ENCODE peak calls at places on chromosomes 16 and 17, in eight cellular contexts. S is SW 1271; U is activated CD4-positive, alpha-beta T cell treated with anti-CD3 and anti-CD28 coated beads, Interleukin-2, amount 50 U/mL, for 48 hours; Y is fibroblast of lung; A is CD8-positive, alpha-beta T cell; J is neural crest cell; D is A549; V is DMS153. G is an unnamed sample.

GRCh38 chr16:10791048-10791447 is 27.5 kb downstream of the TVP23A start:
- DNase-seq in J (no peak), U (no peak), S (no peak), V (no peak), A (no peak), D (no peak), Y (no peak), G (no peak)

GRCh38 chr16:27113341-27113841 is 46.7 kb downstream of the C16orf82 start:
- DNase-seq in U (no peak), V (no peak), D (no peak), Y (no peak), A (no peak), J (no peak), S (no peak), G (no peak)

GRCh38 chr17:57678393-57678792 is 66.7 kb downstream of the CCDC182 start:
- DNase-seq in S (no peak), A (no peak), V (no peak), Y (no peak), J (no peak), D (no peak), U (no peak), G (no peak)

GRCh38 chr16:89331371-89332109 is 114.0 kb downstream of the ZNF778 start:
- DNase-seq in J (no peak), U (no peak), A (no peak), D (no peak), V (no peak), S (no peak), Y (no peak), G (no peak)

GRCh38 chr17:31321971-31322370 is 549 bp upstream of the EVI2A start:
- DNase-seq in A (no peak), Y (no peak), D (no peak), J (no peak), V (no peak), S (no peak), U (no peak), G (no peak)

GRCh38 chr16:89641719-89642187 is 15.8 kb downstream of the CHMP1A start:
- DNase-seq in J (no peak), U (no peak), A (no peak), Y (no peak), D (no peak), S (no peak), V (no peak), G (no peak)

GRCh38 chr16:50505714-50506542 is 42.3 kb upstream of the NKD1 start:
- DNase-seq in U (no peak), D (peak; percentile 15), A (no peak), S (no peak), Y (no peak), J (peak; percentile 28), V (peak; percentile 77), G (no peak)

GRCh38 chr16:85025781-85026653 is 1.6 kb upstream of the KIAA0513 start:
- DNase-seq in J (no peak), S (no peak), A (no peak), D (no peak), V (no peak), Y (no peak), U (no peak), G (no peak)

GRCh38 chr17:8249621-8250020 is 532 bp downstream of the PFAS start:
- DNase-seq in Y (no peak), S (no peak), D (no peak), U (no peak), A (no peak), J (no peak), V (no peak), G (no peak)

GRCh38 chr17:35889818-35890773 is 9.9 kb upstream of the CCL5 start:
- DNase-seq in J (no peak), D (peak; percentile 13), S (no peak), U (no peak), V (peak; percentile 7), A (no peak), Y (peak; percentile 47), G (no peak)

GRCh38 chr17:16287563-16288027 is 65.7 kb downstream of the CENPV start:
- DNase-seq in A (no peak), U (no peak), V (no peak), J (no peak), S (peak; percentile 84), D (peak; percentile 60), Y (peak; percentile 79), G (no peak)

GRCh38 chr16:53743149-53743566 is 39.2 kb downstream of the FTO start:
- DNase-seq in J (no peak), U (peak; percentile 36), Y (peak; percentile 37), S (no peak), V (no peak), D (peak; percentile 70), A (no peak), G (no peak)

GRCh38 chr16:78210305-78210704 is 110.9 kb downstream of the WWOX start:
- DNase-seq in A (no peak), S (no peak), U (no peak), Y (peak; percentile 46), D (peak; percentile 23), J (no peak), V (peak; percentile 37), G (peak; percentile 58)

GRCh38 chr16:67169642-67170167 is 633 bp upstream of the NOL3 start:
- DNase-seq in D (peak; percentile 50), A (no peak), Y (no peak), U (peak; percentile 61), J (peak; percentile 86), V (peak; percentile 20), S (peak; percentile 13), G (no peak)

GRCh38 chr16:58200398-58200797 is 2.5 kb upstream of the CSNK2A2 start:
- DNase-seq in U (no peak), Y (no peak), D (no peak), V (no peak), A (no peak), S (no peak), J (no peak), G (no peak)

GRCh38 chr17:44931376-44931775 is 16.1 kb upstream of the GFAP start:
- DNase-seq in V (no peak), U (no peak), A (no peak), Y (no peak), D (no peak), S (no peak), J (no peak), G (no peak)

GRCh38 chr16:76748698-76749097 is 442.3 kb upstream of the MON1B start:
- DNase-seq in D (no peak), S (no peak), U (no peak), A (no peak), Y (no peak), V (peak; percentile 10), J (no peak), G (no peak)

GRCh38 chr17:38444151-38444550 is 15.9 kb downstream of the ARHGAP23 start:
- DNase-seq in S (peak; percentile 56), V (peak; percentile 63), J (peak; percentile 65), U (peak; percentile 61), A (peak; percentile 11), D (peak; percentile 71), Y (peak; percentile 63), G (peak; percentile 55)

GRCh38 chr16:77143364-77143763 is 47.6 kb upstream of the MON1B start:
- DNase-seq in U (no peak), J (no peak), V (no peak), S (no peak), A (no peak), Y (no peak), D (no peak), G (no peak)

GRCh38 chr17:79621151-79621940 is 10.5 kb upstream of the RBFOX3 start:
- DNase-seq in J (no peak), S (no peak), A (no peak), Y (no peak), V (no peak), D (no peak), U (no peak), G (no peak)

GRCh38 chr17:43722921-43723665 is 35.5 kb downstream of the SOST start:
- DNase-seq in V (no peak), S (no peak), Y (no peak), U (no peak), D (no peak), A (no peak), J (no peak), G (no peak)

GRCh38 chr17:50258647-50259483 is 15.4 kb upstream of the TMEM92 start:
- DNase-seq in D (no peak), Y (peak; percentile 39), S (no peak), U (no peak), A (no peak), V (no peak), J (no peak), G (no peak)

GRCh38 chr16:57991551-57992059 is 8.9 kb downstream of the ZNF319 start:
- DNase-seq in V (no peak), Y (no peak), J (no peak), D (no peak), S (no peak), A (no peak), U (no peak), G (no peak)

GRCh38 chr17:68527314-68527713 is 15.1 kb downstream of the PRKAR1A start:
- DNase-seq in Y (no peak), V (no peak), J (no peak), A (no peak), D (no peak), U (no peak), S (no peak), G (no peak)